ENCODE peak calls at places on chromosome 7, in four cellular contexts. One of them, this sample, is unnamed.

GRCh38 chr7:142024547-142024946 is 28.9 kb downstream of the MGAM start:
- DNase-seq in GM23338: no peak
- DNase-seq in heart right ventricle: no peak
- DNase-seq in stimulated activated naive B cell treated with anti-CD40 and anti-IgM and Interleukin-4, amounts not matched to agents 10 μg/mL and 1 μg/mL and 100 μg/mL, for 72 hours: no peak
- DNase-seq in this sample: no peak

GRCh38 chr7:106600569-106601373 is 60.2 kb downstream of the CCDC71L start:
- DNase-seq in GM23338: no peak
- DNase-seq in heart right ventricle: no peak
- DNase-seq in stimulated activated naive B cell treated with anti-CD40 and anti-IgM and Interleukin-4, amounts not matched to agents 10 μg/mL and 1 μg/mL and 100 μg/mL, for 72 hours: no peak
- DNase-seq in this sample: no peak

GRCh38 chr7:100561491-100562194 is 12.1 kb downstream of the SAP25 start:
- DNase-seq in GM23338: no peak
- DNase-seq in heart right ventricle: no peak
- DNase-seq in stimulated activated naive B cell treated with anti-CD40 and anti-IgM and Interleukin-4, amounts not matched to agents 10 μg/mL and 1 μg/mL and 100 μg/mL, for 72 hours: no peak
- DNase-seq in this sample: no peak

GRCh38 chr7:75638607-75639070 is 100.1 kb downstream of the HIP1 start:
- DNase-seq in GM23338: peak
- DNase-seq in heart right ventricle: peak
- DNase-seq in stimulated activated naive B cell treated with anti-CD40 and anti-IgM and Interleukin-4, amounts not matched to agents 10 μg/mL and 1 μg/mL and 100 μg/mL, for 72 hours: no peak
- DNase-seq in this sample: no peak

GRCh38 chr7:105875505-105875904 is 894 bp downstream of the ATXN7L1 start:
- DNase-seq in GM23338: no peak
- DNase-seq in heart right ventricle: no peak
- DNase-seq in stimulated activated naive B cell treated with anti-CD40 and anti-IgM and Interleukin-4, amounts not matched to agents 10 μg/mL and 1 μg/mL and 100 μg/mL, for 72 hours: no peak
- DNase-seq in this sample: no peak

GRCh38 chr7:30738026-30738915 is 13.7 kb upstream of the INMT start:
- DNase-seq in GM23338: no peak
- DNase-seq in heart right ventricle: no peak
- DNase-seq in stimulated activated naive B cell treated with anti-CD40 and anti-IgM and Interleukin-4, amounts not matched to agents 10 μg/mL and 1 μg/mL and 100 μg/mL, for 72 hours: no peak
- DNase-seq in this sample: no peak

GRCh38 chr7:143318661-143319060 is 2.8 kb downstream of the CLCN1 start:
- DNase-seq in GM23338: no peak
- DNase-seq in heart right ventricle: no peak
- DNase-seq in stimulated activated naive B cell treated with anti-CD40 and anti-IgM and Interleukin-4, amounts not matched to agents 10 μg/mL and 1 μg/mL and 100 μg/mL, for 72 hours: no peak
- DNase-seq in this sample: no peak

GRCh38 chr7:4386190-4386589 is 295.9 kb upstream of the FOXK1 start:
- DNase-seq in GM23338: no peak
- DNase-seq in heart right ventricle: no peak
- DNase-seq in stimulated activated naive B cell treated with anti-CD40 and anti-IgM and Interleukin-4, amounts not matched to agents 10 μg/mL and 1 μg/mL and 100 μg/mL, for 72 hours: no peak
- DNase-seq in this sample: no peak

GRCh38 chr7:150961510-150962284 is 16.4 kb downstream of the KCNH2 start:
- DNase-seq in GM23338: no peak
- DNase-seq in heart right ventricle: no peak
- DNase-seq in stimulated activated naive B cell treated with anti-CD40 and anti-IgM and Interleukin-4, amounts not matched to agents 10 μg/mL and 1 μg/mL and 100 μg/mL, for 72 hours: no peak
- DNase-seq in this sample: no peak

GRCh38 chr7:128704909-128705308 is 32.8 kb downstream of the GARIN1A start:
- DNase-seq in GM23338: no peak
- DNase-seq in heart right ventricle: no peak
- DNase-seq in stimulated activated naive B cell treated with anti-CD40 and anti-IgM and Interleukin-4, amounts not matched to agents 10 μg/mL and 1 μg/mL and 100 μg/mL, for 72 hours: no peak
- DNase-seq in this sample: no peak

GRCh38 chr7:155009570-155010157 is 6.7 kb upstream of the PAXIP1 start:
- DNase-seq in GM23338: peak
- DNase-seq in heart right ventricle: no peak
- DNase-seq in stimulated activated naive B cell treated with anti-CD40 and anti-IgM and Interleukin-4, amounts not matched to agents 10 μg/mL and 1 μg/mL and 100 μg/mL, for 72 hours: no peak
- DNase-seq in this sample: peak

GRCh38 chr7:75050501-75050900 is 23.1 kb downstream of the RCC1L start:
- DNase-seq in GM23338: no peak
- DNase-seq in heart right ventricle: no peak
- DNase-seq in stimulated activated naive B cell treated with anti-CD40 and anti-IgM and Interleukin-4, amounts not matched to agents 10 μg/mL and 1 μg/mL and 100 μg/mL, for 72 hours: no peak
- DNase-seq in this sample: no peak

This sample was measured in left colon.